ENCODE peak calls at places on chromosome 6, in six cellular contexts. B, O, M, X, S and P are unnamed samples. For H3K4me1, the result is how much of the 10 kb centered on the place peaks cover.

GRCh38 chr6:24763578-24763977 is 11.2 kb upstream of the GMNN start:
- ATAC-seq in B (no peak), O (no peak), M (no peak), X (no peak), S (peak), P (no peak)

GRCh38 chr6:53944538-53944937 is 149.7 kb downstream of the LRRC1 start:
- ATAC-seq in B (no peak), O (no peak), M (no peak), X (no peak), S (no peak), P (no peak)

GRCh38 chr6:103908898-103909297 is 950.8 kb downstream of the HACE1 start:
- ATAC-seq in B (no peak), O (no peak), M (no peak), X (no peak), S (no peak), P (no peak)

GRCh38 chr6:134589512-134589911 is 271.6 kb upstream of the SGK1 start:
- ATAC-seq in B (no peak), O (no peak), M (peak), X (no peak), S (no peak), P (no peak)

GRCh38 chr6:111210074-111210729 is 122.9 kb downstream of the SLC16A10 start:
- ATAC-seq in B (peak), O (peak), M (peak), X (peak), S (peak), P (peak)

GRCh38 chr6:168441434-168442391 is 729 bp downstream of the SMOC2 start:
- ATAC-seq in B (no peak), O (peak), M (no peak), X (no peak), S (peak), P (peak)

GRCh38 chr6:139433647-139434419 is 59.4 kb upstream of the CITED2 start:
- ATAC-seq in B (no peak), O (peak), M (no peak), X (peak), S (peak), P (peak)

GRCh38 chr6:19415605-19416326 is 421.4 kb upstream of the ID4 start:
- ATAC-seq in B (no peak), O (no peak), M (peak), X (no peak), S (no peak), P (no peak)

GRCh38 chr6:364609-365540 is 26.7 kb upstream of the IRF4 start:
- ATAC-seq in B (peak), O (no peak), M (no peak), X (no peak), S (no peak), P (no peak)

GRCh38 chr6:160036790-160037206 is 67.9 kb downstream of the IGF2R start:
- ATAC-seq in B (no peak), O (no peak), M (no peak), X (no peak), S (no peak), P (peak)

GRCh38 chr6:36706339-36706738 is 8.7 kb downstream of the RAB44 start:
- ATAC-seq in B (no peak), O (no peak), M (no peak), X (no peak), S (no peak), P (no peak)

GRCh38 chr6:137423444-137424168 is 70.6 kb downstream of the OLIG3 start:
- ATAC-seq in B (peak), O (no peak), M (no peak), X (no peak), S (no peak), P (no peak)

GRCh38 chr6:39003072-39003471 is 45.5 kb upstream of the GLP1R start:
- ATAC-seq in B (no peak), O (no peak), M (no peak), X (peak), S (no peak), P (no peak)

GRCh38 chr6:84172574-84172973 is 54.9 kb downstream of the CEP162 start:
- ATAC-seq in B (no peak), O (no peak), M (no peak), X (no peak), S (peak), P (no peak)

GRCh38 chr6:73073238-73073637 is 152.1 kb downstream of the KHDC1L start:
- ATAC-seq in B (no peak), O (no peak), M (peak), X (no peak), S (no peak), P (no peak)

GRCh38 chr6:55276745-55277627 is 50.3 kb upstream of the GFRAL start:
- ATAC-seq in B (peak), O (no peak), M (no peak), X (no peak), S (peak), P (no peak)

GRCh38 chr6:118788702-118789101 is 105.2 kb upstream of the ASF1A start:
- ATAC-seq in B (no peak), O (no peak), M (no peak), X (no peak), S (no peak), P (no peak)

GRCh38 chr6:26156850-26157149 is 69.6 kb downstream of the HFE start:
- ATAC-seq in B (peak), O (no peak), M (no peak), X (peak), S (peak), P (peak)

GRCh38 chr6:14015964-14016363 is 91.2 kb downstream of the RNF182 start:
- ATAC-seq in B (no peak), O (no peak), M (no peak), X (peak), S (no peak), P (no peak)

GRCh38 chr6:158552055-158552795 is 7.7 kb upstream of the TMEM181 start:
- ATAC-seq in B (peak), O (no peak), M (no peak), X (peak), S (no peak), P (no peak)

GRCh38 chr6:25968769-25969168 is 6.2 kb downstream of the TRIM38 start:
- ATAC-seq in B (no peak), O (no peak), M (no peak), X (no peak), S (no peak), P (peak)

GRCh38 chr6:6659600-6660327 is 71.2 kb downstream of the LY86 start:
- ATAC-seq in B (peak), O (peak), M (no peak), X (no peak), S (no peak), P (no peak)

GRCh38 chr6:162644153-162644552 is 83.4 kb downstream of the PRKN start:
- ATAC-seq in B (no peak), O (no peak), M (no peak), X (no peak), S (no peak), P (no peak)

GRCh38 chr6:151900897-151901485 is 93.5 kb downstream of the ESR1 start:
- ATAC-seq in B (no peak), O (no peak), M (no peak), X (no peak), S (peak), P (no peak)

GRCh38 chr6:5116243-5116991 is 31.3 kb downstream of the PPP1R3G start:
- ATAC-seq in B (no peak), O (no peak), M (no peak), X (no peak), S (no peak), P (no peak)

GRCh38 chr6:3370361-3371221 is 86.3 kb downstream of the SLC22A23 start:
- ATAC-seq in B (peak), O (no peak), M (no peak), X (no peak), S (peak), P (no peak)

GRCh38 chr6:144710207-144710606 is 425.1 kb downstream of the UTRN start:
- ATAC-seq in B (no peak), O (no peak), M (peak), X (no peak), S (no peak), P (no peak)

GRCh38 chr6:21586760-21587181 is 6.8 kb upstream of the SOX4 start:
- ATAC-seq in B (peak), O (peak), M (no peak), X (no peak), S (peak), P (no peak)

GRCh38 chr6:120871416-120872261 is 462.6 kb downstream of the TBC1D32 start:
- ATAC-seq in B (no peak), O (peak), M (no peak), X (no peak), S (peak), P (no peak)

GRCh38 chr6:157825243-157825904 is 2.3 kb downstream of the SNX9 start:
- ATAC-seq in B (no peak), O (no peak), M (no peak), X (peak), S (no peak), P (no peak)

GRCh38 chr6:108800510-108800909 is 47.7 kb upstream of the ARMC2 start:
- ATAC-seq in B (no peak), O (no peak), M (no peak), X (no peak), S (no peak), P (no peak)

GRCh38 chr6:101011165-101011564 is 130.0 kb upstream of the ASCC3 start:
- ATAC-seq in B (peak), O (no peak), M (no peak), X (no peak), S (no peak), P (no peak)

GRCh38 chr6:95489185-95489863 is 88.0 kb upstream of the MANEA start:
- ATAC-seq in B (no peak), O (no peak), M (no peak), X (no peak), S (no peak), P (no peak)

GRCh38 chr6:28673800-28674671 is 148.4 kb downstream of the GPX5 start:
- ATAC-seq in B (peak), O (no peak), M (peak), X (no peak), S (peak), P (no peak)

GRCh38 chr6:110738899-110739365 is 76.3 kb downstream of the CDK19 start:
- ATAC-seq in B (peak), O (peak), M (peak), X (peak), S (peak), P (peak)

GRCh38 chr6:28537509-28538140 is 11.9 kb downstream of the GPX5 start:
- ATAC-seq in B (peak), O (no peak), M (peak), X (no peak), S (no peak), P (no peak)

GRCh38 chr6:8415913-8416312 is 19.4 kb downstream of the SLC35B3 start:
- ATAC-seq in B (no peak), O (no peak), M (no peak), X (no peak), S (no peak), P (no peak)

GRCh38 chr6:29424575-29424974 is 9.8 kb downstream of the OR12D1 start:
- ATAC-seq in B (no peak), O (no peak), M (no peak), X (no peak), S (no peak), P (no peak)

GRCh38 chr6:150713876-150714275 is 114.2 kb downstream of the PLEKHG1 start:
- ATAC-seq in B (no peak), O (no peak), M (no peak), X (no peak), S (no peak), P (no peak)
- TF ChIP-seq EP300 in B (no peak), O (no peak), M (no peak), X (no peak), S (no peak), P (no peak)

GRCh38 chr6:43187821-43188220 is 5.8 kb downstream of the CUL9 start:
- ATAC-seq in B (no peak), O (no peak), M (no peak), X (no peak), S (no peak), P (no peak)
- H3K4me1 ChIP-seq in B (under half), O (under half), M (under half), X (under half), S (under half), P (under half)

GRCh38 chr6:31834704-31835375 is 7.3 kb downstream of the HSPA1B start:
- ATAC-seq in B (peak), O (peak), M (peak), X (peak), S (peak), P (peak)

GRCh38 chr6:31836676-31837611 is 9.4 kb downstream of the HSPA1B start:
- ATAC-seq in B (peak), O (no peak), M (no peak), X (no peak), S (no peak), P (no peak)

GRCh38 chr6:31836036-31836675 is 8.6 kb downstream of the HSPA1B start:
- ATAC-seq in B (no peak), O (no peak), M (no peak), X (no peak), S (no peak), P (no peak)

GRCh38 chr6:31838968-31839367 is 11.4 kb downstream of the HSPA1B start:
- ATAC-seq in B (no peak), O (no peak), M (no peak), X (no peak), S (no peak), P (no peak)

DNA sequence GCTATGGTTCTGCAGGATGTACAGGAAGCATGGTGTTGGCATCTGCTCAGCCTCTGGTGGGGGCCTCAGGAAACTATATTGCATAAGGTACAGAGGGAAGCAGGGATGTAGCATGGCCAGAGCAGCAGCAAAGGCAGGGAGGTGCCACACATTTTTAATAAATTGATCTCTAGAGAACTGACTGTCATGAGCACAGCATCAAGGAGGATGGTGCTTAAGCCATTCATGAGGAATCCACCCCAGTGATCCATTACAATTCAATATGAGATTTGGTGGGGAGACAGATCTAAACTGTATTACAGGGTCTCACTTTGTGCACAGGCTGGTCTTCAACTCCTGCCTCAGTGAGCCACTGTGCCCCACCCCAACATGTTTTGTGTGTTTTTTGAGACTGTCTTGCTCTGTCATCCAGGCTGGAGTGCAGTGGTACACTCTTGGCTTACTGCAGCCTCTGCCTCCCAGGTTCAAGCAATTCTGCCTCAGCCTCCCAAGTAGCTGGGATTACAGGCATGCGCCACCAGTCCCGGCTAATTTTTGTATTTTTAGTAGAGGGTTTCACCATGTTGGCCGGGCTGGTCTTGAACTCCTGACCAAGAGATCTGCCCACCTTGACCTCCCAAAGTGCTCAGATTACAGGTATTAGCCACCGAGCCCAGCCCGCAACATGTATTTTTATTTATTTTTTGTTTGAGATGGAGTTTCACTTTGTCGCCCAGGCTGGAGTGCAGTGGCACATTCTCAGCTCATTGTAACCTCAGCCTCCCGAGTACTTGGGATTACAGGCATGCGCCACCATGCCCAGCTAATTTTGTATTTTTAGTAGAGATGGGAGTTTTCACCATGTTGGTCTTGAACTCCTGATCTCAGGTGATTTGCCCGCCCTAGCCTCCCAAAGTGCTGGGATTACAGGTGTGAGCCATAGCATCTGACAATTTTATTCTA is 10.3 kb downstream of the HSPA1B start:
- ATAC-seq in B (no peak), O (no peak), M (no peak), X (no peak), S (no peak), P (no peak)
- H3K4me3 ChIP-seq in B (peak), O (no peak), M (peak), X (peak), S (peak), P (no peak)

DNA sequence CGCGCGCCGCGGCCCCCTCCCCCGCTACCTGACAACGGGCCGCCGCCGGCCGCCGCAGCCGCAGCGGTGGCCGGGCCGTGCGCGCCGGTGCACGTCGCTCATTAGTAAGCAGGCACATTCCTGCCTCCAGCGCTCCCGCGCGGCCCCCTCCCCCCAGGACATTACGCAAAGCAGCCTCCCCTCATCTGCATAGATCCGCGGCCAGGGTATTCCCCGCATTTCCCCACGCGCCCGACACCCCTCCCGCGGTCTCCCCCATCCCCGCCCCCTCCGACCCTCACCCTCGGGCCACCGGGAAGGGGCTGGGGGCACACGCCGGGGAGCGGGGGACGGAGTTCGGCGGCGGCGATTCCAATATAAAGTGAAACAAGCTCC is at the start of gene HIVEP2:
- ATAC-seq in B (peak), O (peak), M (peak), X (peak), S (peak), P (peak)
- TF ChIP-seq EP300 in B (no peak), O (no peak), M (no peak), X (no peak), S (no peak), P (no peak)

GRCh38 chr6:35686441-35686840 is 2.3 kb downstream of the FKBP5 start:
- ATAC-seq in B (no peak), O (no peak), M (no peak), X (no peak), S (no peak), P (no peak)
- H3K4me1 ChIP-seq in B (under half), O (under half), M (under half), X (under half), S (under half), P (half or more)